ENCODE peak calls at places on chromosomes 3 and 15, in eight cellular contexts. J is fibroblast of lung, O is HFFc6, A is GM10248, M is BJ, L is hepatocyte, T is cardiac fibroblast, C is Calu3. G is an unnamed sample.

GRCh38 chr15:65623103-65623502 is 1.4 kb downstream of the SLC24A1 start:
- DNase-seq in J (no peak), O (no peak), A (no peak), M (no peak), L (no peak), T (no peak), C (no peak), G (no peak)

GRCh38 chr3:158722108-158722507 is 10.1 kb downstream of the RARRES1 start:
- DNase-seq in J (no peak), O (no peak), A (no peak), M (no peak), L (no peak), T (no peak), C (no peak), G (no peak)

GRCh38 chr3:149678365-149678948 is 20.6 kb upstream of the WWTR1 start:
- DNase-seq in J (peak), O (no peak), A (no peak), M (no peak), L (no peak), T (no peak), C (peak), G (no peak)

GRCh38 chr3:171994646-171995441 is 44.5 kb upstream of the FNDC3B start:
- DNase-seq in J (peak), O (peak), A (no peak), M (peak), L (peak), T (peak), C (no peak), G (no peak)

GRCh38 chr3:14122301-14122700 is 2.4 kb downstream of the CHCHD4 start:
- DNase-seq in J (no peak), O (no peak), A (no peak), M (no peak), L (no peak), T (no peak), C (no peak), G (no peak)

GRCh38 chr3:72582211-72582878 is 265.9 kb downstream of the SHQ1 start:
- DNase-seq in J (no peak), O (no peak), A (peak), M (no peak), L (no peak), T (no peak), C (no peak), G (no peak)

GRCh38 chr3:46535746-46536145 is 30.4 kb downstream of the LRRC2 start:
- DNase-seq in J (no peak), O (no peak), A (no peak), M (no peak), L (no peak), T (no peak), C (no peak), G (no peak)

GRCh38 chr3:160168290-160168689 is 56.9 kb upstream of the C3orf80 start:
- DNase-seq in J (no peak), O (no peak), A (no peak), M (no peak), L (no peak), T (no peak), C (no peak), G (no peak)

GRCh38 chr3:103847081-103848062 is 1412.6 kb downstream of the ZPLD1 start:
- DNase-seq in J (no peak), O (no peak), A (no peak), M (no peak), L (no peak), T (no peak), C (no peak), G (no peak)

GRCh38 chr15:75167588-75168076 is 34.0 kb upstream of the C15orf39 start:
- DNase-seq in J (peak), O (peak), A (no peak), M (no peak), L (no peak), T (peak), C (no peak), G (no peak)

GRCh38 chr3:191280111-191280510 is 49.1 kb upstream of the CCDC50 start:
- DNase-seq in J (no peak), O (no peak), A (no peak), M (no peak), L (no peak), T (no peak), C (no peak), G (no peak)

GRCh38 chr15:56272474-56272873 is 28.8 kb upstream of the RFX7 start:
- DNase-seq in J (no peak), O (no peak), A (no peak), M (no peak), L (no peak), T (no peak), C (no peak), G (no peak)

GRCh38 chr3:142916611-142917010 is 27.7 kb upstream of the PCOLCE2 start:
- DNase-seq in J (no peak), O (peak), A (no peak), M (no peak), L (no peak), T (no peak), C (no peak), G (no peak)

GRCh38 chr15:41954036-41954435 is 18.3 kb downstream of the EHD4 start:
- DNase-seq in J (no peak), O (no peak), A (no peak), M (no peak), L (no peak), T (no peak), C (no peak), G (no peak)

DNA sequence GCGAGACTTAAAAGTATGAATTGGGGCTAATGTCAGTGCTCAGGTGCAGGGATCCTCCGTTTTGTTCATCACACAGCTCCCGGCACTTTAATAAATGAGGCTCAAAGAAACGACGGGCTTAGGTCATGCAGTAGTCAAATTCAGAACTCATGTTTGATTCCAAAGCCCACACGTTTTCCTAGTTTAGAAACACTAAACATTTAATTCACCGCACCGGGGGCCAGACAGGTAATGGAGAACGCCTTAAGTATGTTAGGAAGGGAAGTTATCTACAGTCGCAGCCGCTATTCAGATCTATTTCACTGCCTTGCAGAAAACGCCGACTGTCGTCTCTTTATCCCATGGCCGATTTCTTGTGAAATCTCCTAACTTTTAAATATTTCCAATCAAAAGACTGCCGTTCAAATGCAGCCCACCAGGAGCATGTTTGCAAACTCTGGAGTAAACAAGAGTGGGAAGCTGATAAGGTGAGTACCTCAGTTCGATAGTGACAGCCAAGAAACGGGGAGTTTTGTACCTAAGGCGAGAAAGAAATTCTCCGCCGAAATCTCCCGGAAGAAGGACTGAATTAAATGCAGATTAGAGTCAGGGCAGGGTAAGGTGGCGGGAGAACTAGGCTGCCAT is 569 bp downstream of the HIGD2B start:
- DNase-seq in J (no peak), O (no peak), A (no peak), M (no peak), L (peak), T (peak), C (no peak), G (no peak)
- TF ChIP-seq CTCF in J (no peak), O (peak), A (no peak), M (no peak), L (no peak), T (no peak), C (no peak), G (no peak)

GRCh38 chr15:37823601-37824275 is 110.7 kb upstream of the TMCO5A start:
- DNase-seq in J (no peak), O (no peak), A (no peak), M (no peak), L (no peak), T (no peak), C (no peak), G (no peak)

GRCh38 chr15:37820380-37821128 is 113.9 kb upstream of the TMCO5A start:
- DNase-seq in J (no peak), O (no peak), A (no peak), M (no peak), L (no peak), T (no peak), C (no peak), G (no peak)

GRCh38 chr15:37819191-37819590 is 115.2 kb upstream of the TMCO5A start:
- DNase-seq in J (peak), O (peak), A (no peak), M (no peak), L (no peak), T (peak), C (no peak), G (no peak)

GRCh38 chr15:37824717-37825382 is 109.6 kb upstream of the TMCO5A start:
- DNase-seq in J (peak), O (peak), A (no peak), M (peak), L (peak), T (peak), C (peak), G (no peak)
- TF ChIP-seq CTCF in J (no peak), O (peak), A (no peak), M (peak), L (no peak), T (peak), C (no peak), G (no peak)

GRCh38 chr3:157447026-157447694 is 10.5 kb downstream of the PTX3 start:
- DNase-seq in J (peak), O (peak), A (no peak), M (no peak), L (peak), T (peak), C (peak), G (no peak)
- TF ChIP-seq CTCF in J (peak), O (peak), A (no peak), M (peak), L (peak), T (peak), C (peak), G (peak)

GRCh38 chr3:57856675-57857074 is 100.6 kb downstream of the SLMAP start:
- DNase-seq in J (peak), O (peak), A (no peak), M (no peak), L (peak), T (peak), C (no peak), G (no peak)
- TF ChIP-seq CTCF in J (no peak), O (peak), A (no peak), M (peak), L (no peak), T (peak), C (no peak), G (peak)

GRCh38 chr3:88262527-88262926 is 112.8 kb downstream of the C3orf38 start:
- DNase-seq in J (no peak), O (no peak), A (no peak), M (no peak), L (no peak), T (no peak), C (no peak), G (no peak)
- TF ChIP-seq CTCF in J (no peak), O (no peak), A (no peak), M (no peak), L (no peak), T (no peak), C (no peak), G (no peak)

GRCh38 chr3:126926684-126927404 is 56.1 kb upstream of the PLXNA1 start:
- DNase-seq in J (peak), O (peak), A (no peak), M (peak), L (peak), T (peak), C (no peak), G (no peak)
- TF ChIP-seq CTCF in J (peak), O (peak), A (no peak), M (peak), L (no peak), T (peak), C (no peak), G (no peak)

G was measured in progenitor cell of endocrine pancreas.